ENCODE peak calls at places on chromosomes 4 and X, in five cellular contexts. P is stimulated activated CD4-positive, alpha-beta T cell treated with anti-CD3 and anti-CD28 coated beads, Interleukin-15, amount 100 ng/mL, for 1 hour; X is tibial nerve; Y is ELR; Z is C1 segment of cervical spinal cord. D is an unnamed sample.

GRCh38 chr4:16269742-16270522 is 43.7 kb upstream of the TAPT1 start:
- DNase-seq in P (no peak), X (peak), Y (peak), Z (no peak), D (no peak)

GRCh38 chrX:130829526-130830515 is 73.2 kb downstream of the ENOX2 start:
- DNase-seq in P (no peak), X (no peak), Y (no peak), Z (no peak), D (no peak)

GRCh38 chr4:74451214-74451661 is 6.3 kb downstream of the AREG start:
- DNase-seq in P (no peak), X (no peak), Y (peak), Z (no peak), D (no peak)

GRCh38 chrX:141402897-141403610 is 160.7 kb upstream of the SPANXC start:
- DNase-seq in P (no peak), X (no peak), Y (no peak), Z (no peak), D (no peak)

GRCh38 chr4:118226611-118227010 is 126.2 kb downstream of the PRSS12 start:
- DNase-seq in P (no peak), X (no peak), Y (no peak), Z (no peak), D (no peak)

GRCh38 chr4:99506781-99507180 is 4.0 kb upstream of the C4orf17 start:
- DNase-seq in P (no peak), X (no peak), Y (no peak), Z (no peak), D (no peak)

GRCh38 chr4:51880016-51880915 is 37.3 kb downstream of the DCUN1D4 start:
- DNase-seq in P (no peak), X (no peak), Y (peak), Z (no peak), D (no peak)

GRCh38 chr4:17546678-17547077 is 30.3 kb upstream of the LAP3 start:
- DNase-seq in P (no peak), X (no peak), Y (no peak), Z (no peak), D (no peak)

GRCh38 chr4:2893772-2894171 is 50.1 kb downstream of the ADD1 start:
- DNase-seq in P (no peak), X (no peak), Y (no peak), Z (no peak), D (no peak)

GRCh38 chr4:24965627-24966026 is 52.8 kb upstream of the CCDC149 start:
- DNase-seq in P (no peak), X (no peak), Y (no peak), Z (no peak), D (no peak)